ENCODE peak calls at places on chromosomes 2 and 18, in seven cellular contexts. One of them, this sample, is unnamed.

GRCh38 chr2:120763516-120763915 is 27.8 kb downstream of the GLI2 start:
- DNase-seq in stimulated activated CD4-positive, alpha-beta T cell treated with anti-CD3 and anti-CD28 coated beads, Interleukin-2, amount 100 ng/mL, for 48 hours: no peak
- DNase-seq in substantia nigra: no peak
- DNase-seq in psoas muscle: no peak
- DNase-seq in epithelial cell of prostate: no peak
- DNase-seq in activated CD8-positive, alpha-beta memory T cell treated with anti-CD3 and anti-CD28 coated beads for 48 hours: no peak
- DNase-seq in Ammon's horn: no peak
- DNase-seq in this sample: no peak

GRCh38 chr2:75041791-75042231 is 83.4 kb downstream of the POLE4 start:
- DNase-seq in substantia nigra: no peak
- DNase-seq in stimulated activated CD4-positive, alpha-beta T cell treated with anti-CD3 and anti-CD28 coated beads, Interleukin-2, amount 100 ng/mL, for 48 hours: no peak
- DNase-seq in epithelial cell of prostate: no peak
- DNase-seq in Ammon's horn: no peak
- DNase-seq in activated CD8-positive, alpha-beta memory T cell treated with anti-CD3 and anti-CD28 coated beads for 48 hours: no peak
- DNase-seq in psoas muscle: no peak
- DNase-seq in this sample: no peak

GRCh38 chr18:3728704-3729437 is 278.9 kb downstream of the TGIF1 start:
- DNase-seq in epithelial cell of prostate: no peak
- DNase-seq in stimulated activated CD4-positive, alpha-beta T cell treated with anti-CD3 and anti-CD28 coated beads, Interleukin-2, amount 100 ng/mL, for 48 hours: no peak
- DNase-seq in Ammon's horn: no peak
- DNase-seq in substantia nigra: no peak
- DNase-seq in activated CD8-positive, alpha-beta memory T cell treated with anti-CD3 and anti-CD28 coated beads for 48 hours: no peak
- DNase-seq in psoas muscle: no peak
- DNase-seq in this sample: no peak

GRCh38 chr18:13435596-13436333 is 217.2 kb downstream of the LDLRAD4 start:
- DNase-seq in activated CD8-positive, alpha-beta memory T cell treated with anti-CD3 and anti-CD28 coated beads for 48 hours: no peak
- DNase-seq in substantia nigra: no peak
- DNase-seq in stimulated activated CD4-positive, alpha-beta T cell treated with anti-CD3 and anti-CD28 coated beads, Interleukin-2, amount 100 ng/mL, for 48 hours: no peak
- DNase-seq in epithelial cell of prostate: peak; percentile 6
- DNase-seq in Ammon's horn: no peak
- DNase-seq in psoas muscle: no peak
- DNase-seq in this sample: no peak

GRCh38 chr2:104756119-104756518 is 97.8 kb upstream of the POU3F3 start:
- DNase-seq in psoas muscle: no peak
- DNase-seq in Ammon's horn: no peak
- DNase-seq in substantia nigra: no peak
- DNase-seq in activated CD8-positive, alpha-beta memory T cell treated with anti-CD3 and anti-CD28 coated beads for 48 hours: no peak
- DNase-seq in stimulated activated CD4-positive, alpha-beta T cell treated with anti-CD3 and anti-CD28 coated beads, Interleukin-2, amount 100 ng/mL, for 48 hours: no peak
- DNase-seq in epithelial cell of prostate: no peak
- DNase-seq in this sample: no peak

GRCh38 chr2:130341562-130342019 is 1.1 kb upstream of the IMP4 start:
- DNase-seq in substantia nigra: no peak
- DNase-seq in Ammon's horn: no peak
- DNase-seq in activated CD8-positive, alpha-beta memory T cell treated with anti-CD3 and anti-CD28 coated beads for 48 hours: no peak
- DNase-seq in psoas muscle: no peak
- DNase-seq in epithelial cell of prostate: no peak
- DNase-seq in stimulated activated CD4-positive, alpha-beta T cell treated with anti-CD3 and anti-CD28 coated beads, Interleukin-2, amount 100 ng/mL, for 48 hours: no peak
- DNase-seq in this sample: no peak

GRCh38 chr18:61908661-61909060 is 15.9 kb upstream of the RNF152 start:
- DNase-seq in Ammon's horn: no peak
- DNase-seq in epithelial cell of prostate: peak; percentile 44
- DNase-seq in activated CD8-positive, alpha-beta memory T cell treated with anti-CD3 and anti-CD28 coated beads for 48 hours: no peak
- DNase-seq in substantia nigra: no peak
- DNase-seq in stimulated activated CD4-positive, alpha-beta T cell treated with anti-CD3 and anti-CD28 coated beads, Interleukin-2, amount 100 ng/mL, for 48 hours: no peak
- DNase-seq in psoas muscle: no peak
- DNase-seq in this sample: peak; percentile 69

GRCh38 chr2:131156452-131157149 is 51.5 kb downstream of the PLEKHB2 start:
- DNase-seq in epithelial cell of prostate: no peak
- DNase-seq in activated CD8-positive, alpha-beta memory T cell treated with anti-CD3 and anti-CD28 coated beads for 48 hours: no peak
- DNase-seq in stimulated activated CD4-positive, alpha-beta T cell treated with anti-CD3 and anti-CD28 coated beads, Interleukin-2, amount 100 ng/mL, for 48 hours: no peak
- DNase-seq in substantia nigra: no peak
- DNase-seq in psoas muscle: no peak
- DNase-seq in Ammon's horn: no peak
- DNase-seq in this sample: no peak

GRCh38 chr2:5482929-5483331 is 209.3 kb upstream of the SOX11 start:
- DNase-seq in Ammon's horn: no peak
- DNase-seq in epithelial cell of prostate: no peak
- DNase-seq in psoas muscle: no peak
- DNase-seq in activated CD8-positive, alpha-beta memory T cell treated with anti-CD3 and anti-CD28 coated beads for 48 hours: no peak
- DNase-seq in substantia nigra: no peak
- DNase-seq in stimulated activated CD4-positive, alpha-beta T cell treated with anti-CD3 and anti-CD28 coated beads, Interleukin-2, amount 100 ng/mL, for 48 hours: no peak
- DNase-seq in this sample: no peak

GRCh38 chr2:23459032-23459431 is 74.1 kb downstream of the KLHL29 start:
- DNase-seq in Ammon's horn: no peak
- DNase-seq in activated CD8-positive, alpha-beta memory T cell treated with anti-CD3 and anti-CD28 coated beads for 48 hours: no peak
- DNase-seq in psoas muscle: no peak
- DNase-seq in stimulated activated CD4-positive, alpha-beta T cell treated with anti-CD3 and anti-CD28 coated beads, Interleukin-2, amount 100 ng/mL, for 48 hours: no peak
- DNase-seq in epithelial cell of prostate: no peak
- DNase-seq in substantia nigra: no peak
- DNase-seq in this sample: no peak

GRCh38 chr2:3492951-3493609 is 26.3 kb downstream of the ADI1 start:
- DNase-seq in activated CD8-positive, alpha-beta memory T cell treated with anti-CD3 and anti-CD28 coated beads for 48 hours: no peak
- DNase-seq in epithelial cell of prostate: no peak
- DNase-seq in stimulated activated CD4-positive, alpha-beta T cell treated with anti-CD3 and anti-CD28 coated beads, Interleukin-2, amount 100 ng/mL, for 48 hours: no peak
- DNase-seq in Ammon's horn: no peak
- DNase-seq in psoas muscle: peak; percentile 77
- DNase-seq in substantia nigra: no peak
- DNase-seq in this sample: no peak

GRCh38 chr2:82641781-82642180 is 1817.3 kb downstream of the SUCLG1 start:
- DNase-seq in activated CD8-positive, alpha-beta memory T cell treated with anti-CD3 and anti-CD28 coated beads for 48 hours: no peak
- DNase-seq in Ammon's horn: no peak
- DNase-seq in substantia nigra: no peak
- DNase-seq in stimulated activated CD4-positive, alpha-beta T cell treated with anti-CD3 and anti-CD28 coated beads, Interleukin-2, amount 100 ng/mL, for 48 hours: no peak
- DNase-seq in epithelial cell of prostate: no peak
- DNase-seq in psoas muscle: no peak
- DNase-seq in this sample: no peak

GRCh38 chr2:187485535-187485934 is 37.5 kb upstream of the CALCRL start:
- DNase-seq in activated CD8-positive, alpha-beta memory T cell treated with anti-CD3 and anti-CD28 coated beads for 48 hours: no peak
- DNase-seq in Ammon's horn: no peak
- DNase-seq in substantia nigra: no peak
- DNase-seq in psoas muscle: no peak
- DNase-seq in stimulated activated CD4-positive, alpha-beta T cell treated with anti-CD3 and anti-CD28 coated beads, Interleukin-2, amount 100 ng/mL, for 48 hours: no peak
- DNase-seq in epithelial cell of prostate: no peak
- DNase-seq in this sample: no peak

GRCh38 chr18:36333418-36333817 is 35.9 kb downstream of the FHOD3 start:
- DNase-seq in activated CD8-positive, alpha-beta memory T cell treated with anti-CD3 and anti-CD28 coated beads for 48 hours: no peak
- DNase-seq in psoas muscle: no peak
- DNase-seq in epithelial cell of prostate: no peak
- DNase-seq in substantia nigra: no peak
- DNase-seq in stimulated activated CD4-positive, alpha-beta T cell treated with anti-CD3 and anti-CD28 coated beads, Interleukin-2, amount 100 ng/mL, for 48 hours: no peak
- DNase-seq in Ammon's horn: no peak
- DNase-seq in this sample: no peak

GRCh38 chr2:102848366-102848839 is 86.6 kb downstream of the TMEM182 start:
- DNase-seq in activated CD8-positive, alpha-beta memory T cell treated with anti-CD3 and anti-CD28 coated beads for 48 hours: no peak
- DNase-seq in Ammon's horn: peak; percentile 82
- DNase-seq in epithelial cell of prostate: no peak
- DNase-seq in substantia nigra: peak; percentile 60
- DNase-seq in stimulated activated CD4-positive, alpha-beta T cell treated with anti-CD3 and anti-CD28 coated beads, Interleukin-2, amount 100 ng/mL, for 48 hours: no peak
- DNase-seq in psoas muscle: peak; percentile 89
- DNase-seq in this sample: no peak

GRCh38 chr2:29582062-29582461 is 339.3 kb downstream of the ALK start:
- DNase-seq in Ammon's horn: no peak
- DNase-seq in activated CD8-positive, alpha-beta memory T cell treated with anti-CD3 and anti-CD28 coated beads for 48 hours: no peak
- DNase-seq in psoas muscle: no peak
- DNase-seq in substantia nigra: no peak
- DNase-seq in stimulated activated CD4-positive, alpha-beta T cell treated with anti-CD3 and anti-CD28 coated beads, Interleukin-2, amount 100 ng/mL, for 48 hours: no peak
- DNase-seq in epithelial cell of prostate: no peak
- DNase-seq in this sample: no peak

GRCh38 chr2:226140594-226140993 is 659.0 kb downstream of the IRS1 start:
- DNase-seq in psoas muscle: no peak
- DNase-seq in activated CD8-positive, alpha-beta memory T cell treated with anti-CD3 and anti-CD28 coated beads for 48 hours: no peak
- DNase-seq in epithelial cell of prostate: no peak
- DNase-seq in stimulated activated CD4-positive, alpha-beta T cell treated with anti-CD3 and anti-CD28 coated beads, Interleukin-2, amount 100 ng/mL, for 48 hours: no peak
- DNase-seq in substantia nigra: no peak
- DNase-seq in Ammon's horn: no peak
- DNase-seq in this sample: no peak

GRCh38 chr2:66565291-66565690 is 130.4 kb downstream of the MEIS1 start:
- DNase-seq in stimulated activated CD4-positive, alpha-beta T cell treated with anti-CD3 and anti-CD28 coated beads, Interleukin-2, amount 100 ng/mL, for 48 hours: no peak
- DNase-seq in psoas muscle: no peak
- DNase-seq in activated CD8-positive, alpha-beta memory T cell treated with anti-CD3 and anti-CD28 coated beads for 48 hours: no peak
- DNase-seq in substantia nigra: no peak
- DNase-seq in Ammon's horn: no peak
- DNase-seq in epithelial cell of prostate: no peak
- DNase-seq in this sample: no peak

GRCh38 chr2:128273469-128274081 is 45.1 kb downstream of the HS6ST1 start:
- DNase-seq in substantia nigra: no peak
- DNase-seq in psoas muscle: peak; percentile 32
- DNase-seq in activated CD8-positive, alpha-beta memory T cell treated with anti-CD3 and anti-CD28 coated beads for 48 hours: no peak
- DNase-seq in stimulated activated CD4-positive, alpha-beta T cell treated with anti-CD3 and anti-CD28 coated beads, Interleukin-2, amount 100 ng/mL, for 48 hours: no peak
- DNase-seq in Ammon's horn: no peak
- DNase-seq in epithelial cell of prostate: no peak
- DNase-seq in this sample: no peak

GRCh38 chr2:80269806-80270205 is 34.7 kb downstream of the LRRTM1 start:
- DNase-seq in stimulated activated CD4-positive, alpha-beta T cell treated with anti-CD3 and anti-CD28 coated beads, Interleukin-2, amount 100 ng/mL, for 48 hours: no peak
- DNase-seq in substantia nigra: no peak
- DNase-seq in activated CD8-positive, alpha-beta memory T cell treated with anti-CD3 and anti-CD28 coated beads for 48 hours: no peak
- DNase-seq in epithelial cell of prostate: no peak
- DNase-seq in psoas muscle: no peak
- DNase-seq in Ammon's horn: no peak
- DNase-seq in this sample: no peak

GRCh38 chr2:177467646-177468045 is 75.1 kb downstream of the AGPS start:
- DNase-seq in Ammon's horn: no peak
- DNase-seq in substantia nigra: no peak
- DNase-seq in epithelial cell of prostate: no peak
- DNase-seq in activated CD8-positive, alpha-beta memory T cell treated with anti-CD3 and anti-CD28 coated beads for 48 hours: no peak
- DNase-seq in psoas muscle: no peak
- DNase-seq in stimulated activated CD4-positive, alpha-beta T cell treated with anti-CD3 and anti-CD28 coated beads, Interleukin-2, amount 100 ng/mL, for 48 hours: no peak
- DNase-seq in this sample: no peak

GRCh38 chr18:77376733-77377094 is 127.1 kb downstream of the GALR1 start:
- DNase-seq in epithelial cell of prostate: no peak
- DNase-seq in activated CD8-positive, alpha-beta memory T cell treated with anti-CD3 and anti-CD28 coated beads for 48 hours: no peak
- DNase-seq in stimulated activated CD4-positive, alpha-beta T cell treated with anti-CD3 and anti-CD28 coated beads, Interleukin-2, amount 100 ng/mL, for 48 hours: no peak
- DNase-seq in Ammon's horn: no peak
- DNase-seq in psoas muscle: no peak
- DNase-seq in substantia nigra: no peak
- DNase-seq in this sample: no peak

GRCh38 chr2:11288431-11288830 is 56.0 kb downstream of the ROCK2 start:
- DNase-seq in psoas muscle: no peak
- DNase-seq in epithelial cell of prostate: no peak
- DNase-seq in Ammon's horn: no peak
- DNase-seq in stimulated activated CD4-positive, alpha-beta T cell treated with anti-CD3 and anti-CD28 coated beads, Interleukin-2, amount 100 ng/mL, for 48 hours: no peak
- DNase-seq in activated CD8-positive, alpha-beta memory T cell treated with anti-CD3 and anti-CD28 coated beads for 48 hours: no peak
- DNase-seq in substantia nigra: no peak
- DNase-seq in this sample: no peak

GRCh38 chr2:231037202-231037730 is at the start of gene C2orf72:
- DNase-seq in substantia nigra: no peak
- DNase-seq in activated CD8-positive, alpha-beta memory T cell treated with anti-CD3 and anti-CD28 coated beads for 48 hours: no peak
- DNase-seq in Ammon's horn: no peak
- DNase-seq in psoas muscle: no peak
- DNase-seq in stimulated activated CD4-positive, alpha-beta T cell treated with anti-CD3 and anti-CD28 coated beads, Interleukin-2, amount 100 ng/mL, for 48 hours: no peak
- DNase-seq in epithelial cell of prostate: no peak
- DNase-seq in this sample: no peak

GRCh38 chr2:229387815-229388214 is 116.7 kb upstream of the PID1 start:
- DNase-seq in psoas muscle: no peak
- DNase-seq in epithelial cell of prostate: no peak
- DNase-seq in stimulated activated CD4-positive, alpha-beta T cell treated with anti-CD3 and anti-CD28 coated beads, Interleukin-2, amount 100 ng/mL, for 48 hours: no peak
- DNase-seq in Ammon's horn: peak; percentile 39
- DNase-seq in activated CD8-positive, alpha-beta memory T cell treated with anti-CD3 and anti-CD28 coated beads for 48 hours: no peak
- DNase-seq in substantia nigra: no peak
- DNase-seq in this sample: no peak

GRCh38 chr18:8507361-8507760 is 101.9 kb upstream of the RAB12 start:
- DNase-seq in Ammon's horn: no peak
- DNase-seq in activated CD8-positive, alpha-beta memory T cell treated with anti-CD3 and anti-CD28 coated beads for 48 hours: no peak
- DNase-seq in substantia nigra: no peak
- DNase-seq in stimulated activated CD4-positive, alpha-beta T cell treated with anti-CD3 and anti-CD28 coated beads, Interleukin-2, amount 100 ng/mL, for 48 hours: no peak
- DNase-seq in psoas muscle: no peak
- DNase-seq in epithelial cell of prostate: no peak
- DNase-seq in this sample: no peak

GRCh38 chr2:37389984-37390765 is 45.7 kb downstream of the QPCT start:
- DNase-seq in epithelial cell of prostate: peak; percentile 86
- DNase-seq in substantia nigra: no peak
- DNase-seq in stimulated activated CD4-positive, alpha-beta T cell treated with anti-CD3 and anti-CD28 coated beads, Interleukin-2, amount 100 ng/mL, for 48 hours: peak; percentile 39
- DNase-seq in activated CD8-positive, alpha-beta memory T cell treated with anti-CD3 and anti-CD28 coated beads for 48 hours: no peak
- DNase-seq in psoas muscle: no peak
- DNase-seq in Ammon's horn: peak; percentile 11
- DNase-seq in this sample: no peak

GRCh38 chr2:209495855-209496585 is 72.2 kb downstream of the MAP2 start:
- DNase-seq in psoas muscle: no peak
- DNase-seq in epithelial cell of prostate: peak; percentile 92
- DNase-seq in activated CD8-positive, alpha-beta memory T cell treated with anti-CD3 and anti-CD28 coated beads for 48 hours: no peak
- DNase-seq in stimulated activated CD4-positive, alpha-beta T cell treated with anti-CD3 and anti-CD28 coated beads, Interleukin-2, amount 100 ng/mL, for 48 hours: no peak
- DNase-seq in Ammon's horn: peak; percentile 31
- DNase-seq in substantia nigra: no peak
- DNase-seq in this sample: peak; percentile 67

GRCh38 chr2:190318514-190318913 is 1.1 kb downstream of the HIBCH start:
- DNase-seq in stimulated activated CD4-positive, alpha-beta T cell treated with anti-CD3 and anti-CD28 coated beads, Interleukin-2, amount 100 ng/mL, for 48 hours: no peak
- DNase-seq in epithelial cell of prostate: no peak
- DNase-seq in activated CD8-positive, alpha-beta memory T cell treated with anti-CD3 and anti-CD28 coated beads for 48 hours: no peak
- DNase-seq in substantia nigra: no peak
- DNase-seq in psoas muscle: no peak
- DNase-seq in Ammon's horn: peak; percentile 4
- DNase-seq in this sample: no peak

GRCh38 chr2:168976034-168976654 is 55.0 kb downstream of the ABCB11 start:
- DNase-seq in epithelial cell of prostate: no peak
- DNase-seq in activated CD8-positive, alpha-beta memory T cell treated with anti-CD3 and anti-CD28 coated beads for 48 hours: no peak
- DNase-seq in stimulated activated CD4-positive, alpha-beta T cell treated with anti-CD3 and anti-CD28 coated beads, Interleukin-2, amount 100 ng/mL, for 48 hours: no peak
- DNase-seq in psoas muscle: no peak
- DNase-seq in substantia nigra: no peak
- DNase-seq in Ammon's horn: no peak
- DNase-seq in this sample: no peak

GRCh38 chr2:25794544-25795276 is 83.6 kb downstream of the ASXL2 start:
- DNase-seq in Ammon's horn: no peak
- DNase-seq in activated CD8-positive, alpha-beta memory T cell treated with anti-CD3 and anti-CD28 coated beads for 48 hours: no peak
- DNase-seq in stimulated activated CD4-positive, alpha-beta T cell treated with anti-CD3 and anti-CD28 coated beads, Interleukin-2, amount 100 ng/mL, for 48 hours: no peak
- DNase-seq in epithelial cell of prostate: no peak
- DNase-seq in substantia nigra: no peak
- DNase-seq in psoas muscle: no peak
- DNase-seq in this sample: no peak

GRCh38 chr2:211455225-211455841 is 898.9 kb downstream of the CPS1 start:
- DNase-seq in epithelial cell of prostate: no peak
- DNase-seq in substantia nigra: peak; percentile 6
- DNase-seq in activated CD8-positive, alpha-beta memory T cell treated with anti-CD3 and anti-CD28 coated beads for 48 hours: peak; percentile 1
- DNase-seq in Ammon's horn: peak; percentile 79
- DNase-seq in stimulated activated CD4-positive, alpha-beta T cell treated with anti-CD3 and anti-CD28 coated beads, Interleukin-2, amount 100 ng/mL, for 48 hours: peak; percentile 1
- DNase-seq in psoas muscle: no peak
- DNase-seq in this sample: no peak

GRCh38 chr18:78603584-78603983 is 376.0 kb upstream of the SALL3 start:
- DNase-seq in activated CD8-positive, alpha-beta memory T cell treated with anti-CD3 and anti-CD28 coated beads for 48 hours: no peak
- DNase-seq in substantia nigra: no peak
- DNase-seq in stimulated activated CD4-positive, alpha-beta T cell treated with anti-CD3 and anti-CD28 coated beads, Interleukin-2, amount 100 ng/mL, for 48 hours: no peak
- DNase-seq in epithelial cell of prostate: no peak
- DNase-seq in Ammon's horn: no peak
- DNase-seq in psoas muscle: no peak
- DNase-seq in this sample: no peak

GRCh38 chr2:32012872-32013271 is 2.1 kb upstream of the MEMO1 start:
- DNase-seq in psoas muscle: no peak
- DNase-seq in epithelial cell of prostate: no peak
- DNase-seq in stimulated activated CD4-positive, alpha-beta T cell treated with anti-CD3 and anti-CD28 coated beads, Interleukin-2, amount 100 ng/mL, for 48 hours: no peak
- DNase-seq in Ammon's horn: no peak
- DNase-seq in activated CD8-positive, alpha-beta memory T cell treated with anti-CD3 and anti-CD28 coated beads for 48 hours: no peak
- DNase-seq in substantia nigra: no peak
- DNase-seq in this sample: no peak

GRCh38 chr2:216279459-216279858 is 92.8 kb downstream of the MARCHF4 start:
- DNase-seq in psoas muscle: peak; percentile 58
- DNase-seq in substantia nigra: no peak
- DNase-seq in activated CD8-positive, alpha-beta memory T cell treated with anti-CD3 and anti-CD28 coated beads for 48 hours: no peak
- DNase-seq in Ammon's horn: no peak
- DNase-seq in stimulated activated CD4-positive, alpha-beta T cell treated with anti-CD3 and anti-CD28 coated beads, Interleukin-2, amount 100 ng/mL, for 48 hours: no peak
- DNase-seq in epithelial cell of prostate: no peak
- DNase-seq in this sample: no peak

GRCh38 chr2:75199428-75200011 is at the start of gene TACR1:
- DNase-seq in Ammon's horn: peak; percentile 76
- DNase-seq in stimulated activated CD4-positive, alpha-beta T cell treated with anti-CD3 and anti-CD28 coated beads, Interleukin-2, amount 100 ng/mL, for 48 hours: peak; percentile 36
- DNase-seq in substantia nigra: peak; percentile 27
- DNase-seq in epithelial cell of prostate: peak; percentile 24
- DNase-seq in activated CD8-positive, alpha-beta memory T cell treated with anti-CD3 and anti-CD28 coated beads for 48 hours: peak; percentile 14
- DNase-seq in psoas muscle: peak; percentile 84
- DNase-seq in this sample: peak; percentile 5

GRCh38 chr2:218716070-218716469 is 5.4 kb downstream of the TTLL4 start:
- DNase-seq in stimulated activated CD4-positive, alpha-beta T cell treated with anti-CD3 and anti-CD28 coated beads, Interleukin-2, amount 100 ng/mL, for 48 hours: no peak
- DNase-seq in psoas muscle: no peak
- DNase-seq in activated CD8-positive, alpha-beta memory T cell treated with anti-CD3 and anti-CD28 coated beads for 48 hours: no peak
- DNase-seq in substantia nigra: no peak
- DNase-seq in Ammon's horn: no peak
- DNase-seq in epithelial cell of prostate: no peak
- DNase-seq in this sample: no peak

GRCh38 chr2:6780765-6781274 is 84.9 kb downstream of the CMPK2 start:
- DNase-seq in epithelial cell of prostate: no peak
- DNase-seq in activated CD8-positive, alpha-beta memory T cell treated with anti-CD3 and anti-CD28 coated beads for 48 hours: no peak
- DNase-seq in stimulated activated CD4-positive, alpha-beta T cell treated with anti-CD3 and anti-CD28 coated beads, Interleukin-2, amount 100 ng/mL, for 48 hours: no peak
- DNase-seq in psoas muscle: peak; percentile 76
- DNase-seq in Ammon's horn: peak; percentile 70
- DNase-seq in substantia nigra: no peak
- DNase-seq in this sample: no peak